ENCODE peak calls at places on chromosome 7, in seven cellular contexts. One of them, this sample, is unnamed.

GRCh38 chr7:52287698-52288097 is 747.7 kb upstream of the POM121L12 start:
- DNase-seq in K562: no peak
- DNase-seq in SK-N-SH: no peak
- DNase-seq in A549: no peak
- DNase-seq in H1: no peak
- DNase-seq in GM12878: no peak
- DNase-seq in HepG2: no peak
- DNase-seq in this sample: no peak

GRCh38 chr7:151524845-151525244 is 5.2 kb upstream of the RHEB start:
- DNase-seq in H1: no peak
- DNase-seq in HepG2: no peak
- DNase-seq in GM12878: no peak
- DNase-seq in SK-N-SH: no peak
- DNase-seq in A549: no peak
- DNase-seq in K562: no peak
- DNase-seq in this sample: no peak

GRCh38 chr7:26280097-26280496 is 11.6 kb upstream of the SNX10 start:
- DNase-seq in SK-N-SH: no peak
- DNase-seq in HepG2: no peak
- DNase-seq in H1: no peak
- DNase-seq in K562: no peak
- DNase-seq in GM12878: no peak
- DNase-seq in A549: no peak
- DNase-seq in this sample: no peak

GRCh38 chr7:86949779-86950260 is 109.6 kb downstream of the ELAPOR2 start:
- DNase-seq in HepG2: no peak
- DNase-seq in K562: no peak
- DNase-seq in H1: no peak
- DNase-seq in A549: no peak
- DNase-seq in SK-N-SH: no peak
- DNase-seq in GM12878: no peak
- DNase-seq in this sample: no peak

GRCh38 chr7:45188736-45189135 is 31.1 kb downstream of the RAMP3 start:
- DNase-seq in A549: no peak
- DNase-seq in SK-N-SH: no peak
- DNase-seq in GM12878: no peak
- DNase-seq in K562: no peak
- DNase-seq in HepG2: no peak
- DNase-seq in H1: no peak
- DNase-seq in this sample: no peak

GRCh38 chr7:158472631-158473030 is 115.0 kb downstream of the PTPRN2 start:
- DNase-seq in H1: no peak
- DNase-seq in HepG2: no peak
- DNase-seq in A549: no peak
- DNase-seq in GM12878: no peak
- DNase-seq in K562: no peak
- DNase-seq in SK-N-SH: no peak
- DNase-seq in this sample: no peak

GRCh38 chr7:108054537-108054936 is 51.6 kb upstream of the LAMB1 start:
- DNase-seq in K562: no peak
- DNase-seq in GM12878: no peak
- DNase-seq in SK-N-SH: no peak
- DNase-seq in HepG2: no peak
- DNase-seq in A549: peak; percentile 42
- DNase-seq in H1: no peak
- DNase-seq in this sample: no peak

GRCh38 chr7:47366211-47366610 is 215.7 kb downstream of the TNS3 start:
- DNase-seq in K562: no peak
- DNase-seq in A549: no peak
- DNase-seq in H1: no peak
- DNase-seq in SK-N-SH: no peak
- DNase-seq in GM12878: no peak
- DNase-seq in HepG2: no peak
- DNase-seq in this sample: no peak

GRCh38 chr7:35799846-35800717 is 775 bp upstream of the SEPTIN7 start:
- DNase-seq in GM12878: peak; percentile 19
- DNase-seq in SK-N-SH: peak; percentile 85
- DNase-seq in A549: peak; percentile 93
- DNase-seq in K562: peak; percentile 76
- DNase-seq in HepG2: peak; percentile 29
- DNase-seq in H1: peak; percentile 90
- DNase-seq in this sample: peak; percentile 82

GRCh38 chr7:71633571-71634008 is 501.6 kb downstream of the GALNT17 start:
- DNase-seq in H1: no peak
- DNase-seq in HepG2: peak; percentile 48
- DNase-seq in A549: peak; percentile 47
- DNase-seq in GM12878: no peak
- DNase-seq in K562: no peak
- DNase-seq in SK-N-SH: no peak
- DNase-seq in this sample: peak; percentile 3

GRCh38 chr7:158740013-158740656 is 35.5 kb upstream of the NCAPG2 start:
- DNase-seq in H1: peak; percentile 40
- DNase-seq in A549: peak; percentile 32
- DNase-seq in SK-N-SH: no peak
- DNase-seq in K562: no peak
- DNase-seq in HepG2: no peak
- DNase-seq in GM12878: no peak
- DNase-seq in this sample: peak; percentile 91

GRCh38 chr7:37285701-37286475 is 162.8 kb downstream of the ELMO1 start:
- DNase-seq in SK-N-SH: no peak
- DNase-seq in GM12878: no peak
- DNase-seq in A549: no peak
- DNase-seq in K562: no peak
- DNase-seq in H1: no peak
- DNase-seq in HepG2: no peak
- DNase-seq in this sample: no peak

GRCh38 chr7:416761-417624 is 102.7 kb downstream of the PDGFA start:
- DNase-seq in A549: no peak
- DNase-seq in GM12878: no peak
- DNase-seq in HepG2: no peak
- DNase-seq in H1: no peak
- DNase-seq in K562: no peak
- DNase-seq in SK-N-SH: peak; percentile 23
- DNase-seq in this sample: no peak

GRCh38 chr7:149707448-149707886 is 65.9 kb downstream of the ZNF467 start:
- DNase-seq in GM12878: no peak
- DNase-seq in HepG2: peak; percentile 18
- DNase-seq in H1: no peak
- DNase-seq in SK-N-SH: no peak
- DNase-seq in K562: peak; percentile 7
- DNase-seq in A549: peak; percentile 35
- DNase-seq in this sample: no peak

GRCh38 chr7:64618785-64619456 is 47.0 kb upstream of the ZNF107 start:
- DNase-seq in SK-N-SH: peak; percentile 53
- DNase-seq in K562: peak; percentile 56
- DNase-seq in H1: peak; percentile 39
- DNase-seq in A549: peak; percentile 62
- DNase-seq in GM12878: no peak
- DNase-seq in HepG2: peak; percentile 65
- DNase-seq in this sample: peak; percentile 60

GRCh38 chr7:101155303-101155702 is 1.0 kb downstream of the AP1S1 start:
- DNase-seq in H1: no peak
- DNase-seq in GM12878: no peak
- DNase-seq in K562: no peak
- DNase-seq in A549: no peak
- DNase-seq in SK-N-SH: no peak
- DNase-seq in HepG2: no peak
- DNase-seq in this sample: no peak

GRCh38 chr7:44767912-44768662 is 19.4 kb downstream of the ZMIZ2 start:
- DNase-seq in A549: no peak
- DNase-seq in GM12878: no peak
- DNase-seq in HepG2: no peak
- DNase-seq in H1: no peak
- DNase-seq in SK-N-SH: peak; percentile 51
- DNase-seq in K562: peak; percentile 61
- DNase-seq in this sample: peak; percentile 77

GRCh38 chr7:151990567-151990966 is 34.3 kb downstream of the GALNTL5 start:
- DNase-seq in SK-N-SH: no peak
- DNase-seq in H1: no peak
- DNase-seq in K562: no peak
- DNase-seq in HepG2: no peak
- DNase-seq in A549: peak; percentile 12
- DNase-seq in GM12878: no peak
- DNase-seq in this sample: peak; percentile 17

GRCh38 chr7:157010588-157011332 is at the start of gene MNX1:
- DNase-seq in HepG2: peak; percentile 57
- DNase-seq in GM12878: no peak
- DNase-seq in H1: peak; percentile 92
- DNase-seq in A549: peak; percentile 89
- DNase-seq in SK-N-SH: peak; percentile 71
- DNase-seq in K562: peak; percentile 100
- DNase-seq in this sample: no peak

GRCh38 chr7:3404490-3404889 is 103.4 kb downstream of the SDK1 start:
- DNase-seq in SK-N-SH: peak; percentile 67
- DNase-seq in HepG2: no peak
- DNase-seq in GM12878: no peak
- DNase-seq in A549: no peak
- DNase-seq in H1: no peak
- DNase-seq in K562: no peak
- DNase-seq in this sample: peak; percentile 56

GRCh38 chr7:114426824-114427223 is 12.2 kb downstream of the FOXP2 start:
- DNase-seq in HepG2: no peak
- DNase-seq in SK-N-SH: no peak
- DNase-seq in GM12878: no peak
- DNase-seq in H1: no peak
- DNase-seq in K562: no peak
- DNase-seq in A549: peak; percentile 41
- DNase-seq in this sample: peak; percentile 36
- TF ChIP-seq RFX5 in HepG2: no peak
- TF ChIP-seq RFX5 in SK-N-SH: no peak
- TF ChIP-seq RFX5 in GM12878: no peak
- TF ChIP-seq RFX5 in H1: no peak
- TF ChIP-seq RFX5 in K562: no peak
- TF ChIP-seq RFX5 in A549: no peak
- TF ChIP-seq RFX5 in this sample: no peak

GRCh38 chr7:118590107-118590506 is 365.6 kb downstream of the ANKRD7 start:
- DNase-seq in HepG2: no peak
- DNase-seq in H1: peak; percentile 58
- DNase-seq in SK-N-SH: no peak
- DNase-seq in K562: no peak
- DNase-seq in GM12878: no peak
- DNase-seq in A549: no peak
- DNase-seq in this sample: no peak
- TF ChIP-seq RFX5 in HepG2: no peak
- TF ChIP-seq RFX5 in H1: no peak
- TF ChIP-seq RFX5 in SK-N-SH: no peak
- TF ChIP-seq RFX5 in K562: no peak
- TF ChIP-seq RFX5 in GM12878: no peak
- TF ChIP-seq RFX5 in A549: no peak
- TF ChIP-seq RFX5 in this sample: no peak

GRCh38 chr7:69605070-69605469 is 6.8 kb downstream of the AUTS2 start:
- DNase-seq in GM12878: no peak
- DNase-seq in SK-N-SH: no peak
- DNase-seq in HepG2: no peak
- DNase-seq in K562: no peak
- DNase-seq in A549: no peak
- DNase-seq in H1: no peak
- DNase-seq in this sample: no peak

GRCh38 chr7:69609901-69610674 is 11.8 kb downstream of the AUTS2 start:
- DNase-seq in A549: no peak
- DNase-seq in HepG2: no peak
- DNase-seq in K562: no peak
- DNase-seq in GM12878: no peak
- DNase-seq in H1: no peak
- DNase-seq in SK-N-SH: peak; percentile 32
- DNase-seq in this sample: no peak

GRCh38 chr7:69610675-69611037 is 12.4 kb downstream of the AUTS2 start:
- DNase-seq in SK-N-SH: peak; percentile 50
- DNase-seq in HepG2: no peak
- DNase-seq in H1: no peak
- DNase-seq in A549: no peak
- DNase-seq in K562: no peak
- DNase-seq in GM12878: no peak
- DNase-seq in this sample: no peak

GRCh38 chr7:69608878-69609277 is 10.6 kb downstream of the AUTS2 start:
- DNase-seq in SK-N-SH: no peak
- DNase-seq in H1: no peak
- DNase-seq in HepG2: no peak
- DNase-seq in A549: no peak
- DNase-seq in K562: no peak
- DNase-seq in GM12878: no peak
- DNase-seq in this sample: no peak

GRCh38 chr7:69608049-69608448 is 9.8 kb downstream of the AUTS2 start:
- DNase-seq in SK-N-SH: no peak
- DNase-seq in HepG2: no peak
- DNase-seq in K562: no peak
- DNase-seq in A549: no peak
- DNase-seq in H1: no peak
- DNase-seq in GM12878: no peak
- DNase-seq in this sample: no peak
- TF ChIP-seq RFX5 in SK-N-SH: no peak
- TF ChIP-seq RFX5 in HepG2: no peak
- TF ChIP-seq RFX5 in K562: no peak
- TF ChIP-seq RFX5 in A549: no peak
- TF ChIP-seq RFX5 in H1: no peak
- TF ChIP-seq RFX5 in GM12878: no peak
- TF ChIP-seq RFX5 in this sample: no peak

GRCh38 chr7:5701085-5701914 is 80.2 kb downstream of the RNF216 start:
- DNase-seq in GM12878: peak; percentile 84
- DNase-seq in A549: no peak
- DNase-seq in SK-N-SH: no peak
- DNase-seq in HepG2: no peak
- DNase-seq in K562: no peak
- DNase-seq in H1: no peak
- DNase-seq in this sample: peak; percentile 66

GRCh38 chr7:5697754-5698487 is 83.5 kb downstream of the RNF216 start:
- DNase-seq in SK-N-SH: no peak
- DNase-seq in K562: peak; percentile 23
- DNase-seq in HepG2: no peak
- DNase-seq in H1: no peak
- DNase-seq in GM12878: no peak
- DNase-seq in A549: no peak
- DNase-seq in this sample: no peak

GRCh38 chr7:5699467-5699866 is 82.0 kb downstream of the RNF216 start:
- DNase-seq in HepG2: no peak
- DNase-seq in H1: no peak
- DNase-seq in K562: no peak
- DNase-seq in GM12878: no peak
- DNase-seq in SK-N-SH: no peak
- DNase-seq in A549: no peak
- DNase-seq in this sample: peak; percentile 42

GRCh38 chr7:5700391-5700985 is 81.0 kb downstream of the RNF216 start:
- DNase-seq in GM12878: no peak
- DNase-seq in HepG2: no peak
- DNase-seq in H1: no peak
- DNase-seq in A549: no peak
- DNase-seq in K562: no peak
- DNase-seq in SK-N-SH: no peak
- DNase-seq in this sample: no peak

DNA sequence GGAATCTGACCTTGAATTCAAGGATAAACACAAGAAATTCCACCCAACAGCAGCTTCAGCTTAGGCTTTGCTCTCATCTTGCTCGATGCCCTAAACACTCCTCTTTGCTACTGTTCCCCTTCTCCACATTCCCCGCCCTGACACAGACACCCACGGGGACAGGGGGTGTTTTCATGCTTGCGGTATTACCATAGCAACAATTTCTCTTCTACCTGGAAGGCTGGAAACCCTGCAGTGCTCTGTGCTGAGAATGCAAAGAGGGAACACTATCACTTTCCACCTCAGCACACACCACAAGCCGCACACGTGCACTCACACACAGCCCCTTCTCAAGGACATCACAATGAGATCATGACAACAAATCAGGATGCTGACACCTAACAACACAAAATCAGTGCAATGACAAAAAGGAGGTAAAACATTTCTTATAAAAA is 81.5 kb downstream of the RNF216 start:
- DNase-seq in GM12878: peak; percentile 97
- DNase-seq in A549: no peak
- DNase-seq in K562: no peak
- DNase-seq in SK-N-SH: no peak
- DNase-seq in HepG2: no peak
- DNase-seq in H1: no peak
- DNase-seq in this sample: peak; percentile 41
- TF ChIP-seq RFX5 in GM12878: no peak
- TF ChIP-seq RFX5 in A549: no peak
- TF ChIP-seq RFX5 in K562: no peak
- TF ChIP-seq RFX5 in SK-N-SH: no peak
- TF ChIP-seq RFX5 in HepG2: no peak
- TF ChIP-seq RFX5 in H1: no peak
- TF ChIP-seq RFX5 in this sample: no peak